ENCODE peak calls at places on chromosomes 12 and 14, in ten cellular contexts. M, S, O, W, V, D, I, R, P and C are unnamed samples.

GRCh38 chr12:104334581-104334980 is 31.0 kb downstream of the EID3 start:
- DNase-seq in M (no peak), S (no peak), O (no peak), W (no peak), V (no peak), D (no peak), I (no peak), R (no peak), P (no peak), C (no peak)

GRCh38 chr12:107131832-107132616 is 38.7 kb upstream of the CRY1 start:
- DNase-seq in M (no peak), S (peak), O (no peak), W (peak), V (peak), D (no peak), I (peak), R (no peak), P (no peak), C (no peak)

GRCh38 chr12:51023625-51024395 is 2.4 kb downstream of the SLC11A2 start:
- DNase-seq in M (no peak), S (no peak), O (no peak), W (no peak), V (no peak), D (no peak), I (no peak), R (no peak), P (no peak), C (no peak)

GRCh38 chr12:122834229-122834920 is 882 bp upstream of the HIP1R start:
- DNase-seq in M (no peak), S (peak), O (no peak), W (peak), V (peak), D (peak), I (peak), R (no peak), P (no peak), C (peak)

GRCh38 chr12:85720308-85721033 is 115.7 kb downstream of the RASSF9 start:
- DNase-seq in M (no peak), S (no peak), O (no peak), W (no peak), V (no peak), D (no peak), I (no peak), R (no peak), P (no peak), C (no peak)

GRCh38 chr12:96811083-96811482 is 96.0 kb upstream of the NEDD1 start:
- DNase-seq in M (no peak), S (peak), O (no peak), W (peak), V (peak), D (no peak), I (no peak), R (no peak), P (no peak), C (no peak)

GRCh38 chr14:58587271-58587670 is 50.5 kb upstream of the DACT1 start:
- DNase-seq in M (peak), S (no peak), O (no peak), W (no peak), V (no peak), D (no peak), I (no peak), R (no peak), P (no peak), C (no peak)

GRCh38 chr12:106918746-106919145 is 37.0 kb upstream of the TMEM263 start:
- DNase-seq in M (no peak), S (no peak), O (no peak), W (peak), V (peak), D (no peak), I (no peak), R (no peak), P (no peak), C (no peak)

GRCh38 chr12:131963381-131963780 is 13.6 kb downstream of the EP400 start:
- DNase-seq in M (no peak), S (no peak), O (no peak), W (no peak), V (no peak), D (peak), I (no peak), R (no peak), P (no peak), C (no peak)

GRCh38 chr14:99579903-99580570 is 24.0 kb downstream of the CCDC85C start:
- DNase-seq in M (no peak), S (peak), O (no peak), W (peak), V (no peak), D (no peak), I (peak), R (no peak), P (no peak), C (peak)

GRCh38 chr12:106953352-106954260 is 2.1 kb upstream of the TMEM263 start:
- DNase-seq in M (no peak), S (no peak), O (no peak), W (no peak), V (no peak), D (no peak), I (no peak), R (no peak), P (peak), C (no peak)

GRCh38 chr12:12336049-12336411 is 14.0 kb downstream of the MANSC1 start:
- DNase-seq in M (no peak), S (no peak), O (no peak), W (no peak), V (no peak), D (no peak), I (peak), R (no peak), P (no peak), C (peak)

GRCh38 chr14:76381817-76382494 is 6.0 kb downstream of the ESRRB start:
- DNase-seq in M (no peak), S (no peak), O (no peak), W (no peak), V (no peak), D (no peak), I (no peak), R (no peak), P (no peak), C (no peak)

GRCh38 chr14:76376878-76377523 is 1.1 kb downstream of the ESRRB start:
- DNase-seq in M (no peak), S (no peak), O (no peak), W (no peak), V (no peak), D (no peak), I (no peak), R (no peak), P (no peak), C (no peak)

GRCh38 chr14:76377675-76378074 is 1.7 kb downstream of the ESRRB start:
- DNase-seq in M (no peak), S (no peak), O (no peak), W (no peak), V (no peak), D (no peak), I (no peak), R (no peak), P (no peak), C (no peak)

GRCh38 chr14:76382495-76382832 is 6.5 kb downstream of the ESRRB start:
- DNase-seq in M (no peak), S (no peak), O (no peak), W (no peak), V (no peak), D (no peak), I (no peak), R (no peak), P (no peak), C (no peak)

GRCh38 chr14:76380991-76381390 is 5.1 kb downstream of the ESRRB start:
- DNase-seq in M (no peak), S (no peak), O (no peak), W (no peak), V (no peak), D (no peak), I (no peak), R (no peak), P (no peak), C (no peak)
- TF ChIP-seq POLR2A in M (no peak), S (no peak), O (no peak), W (no peak), V (no peak), D (no peak), I (no peak), R (no peak), P (no peak), C (no peak)

DNA sequence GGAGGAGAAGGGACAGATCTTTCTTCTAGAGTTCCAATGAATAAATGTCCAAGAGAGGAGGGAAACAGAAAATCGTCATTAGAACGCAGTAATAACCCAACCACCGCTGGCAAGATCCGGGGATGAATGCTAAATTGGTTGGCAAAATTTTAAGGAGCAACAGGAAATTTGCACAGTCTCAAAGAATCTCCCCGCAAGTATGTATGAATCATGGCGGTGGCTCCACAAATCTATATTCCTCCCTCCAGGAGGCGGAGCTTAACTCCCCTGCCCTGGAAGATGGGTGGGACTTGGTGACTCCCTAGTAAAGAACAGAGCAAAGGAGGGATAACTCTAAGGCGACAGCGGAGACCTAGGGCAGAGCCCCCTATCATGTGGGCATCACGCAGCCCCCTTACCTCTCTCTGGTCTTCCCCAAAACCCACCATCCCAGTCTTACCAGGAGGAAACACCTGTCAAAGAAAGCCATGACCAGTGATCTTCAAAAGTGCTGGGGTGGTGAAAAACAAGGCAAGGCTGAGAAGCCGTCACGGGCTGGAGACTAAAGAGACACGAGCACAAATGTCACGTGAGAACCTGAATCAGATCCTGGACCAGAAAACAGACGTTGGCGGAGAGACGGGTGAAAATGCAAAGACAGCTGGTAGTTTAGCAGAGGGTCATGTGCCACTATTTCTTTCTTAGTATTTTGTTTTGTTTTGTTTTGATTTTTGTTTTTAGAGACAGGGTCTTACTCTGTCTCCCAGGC is 125.8 kb downstream of the NCOR2 start:
- DNase-seq in M (no peak), S (peak), O (no peak), W (no peak), V (no peak), D (no peak), I (no peak), R (no peak), P (no peak), C (no peak)
- TF ChIP-seq POLR2A in M (no peak), S (no peak), O (no peak), W (no peak), V (no peak), D (no peak), I (no peak), R (no peak), P (no peak), C (no peak)

GRCh38 chr12:6872073-6873048 is 742 bp downstream of the SPSB2 start:
- DNase-seq in M (no peak), S (peak), O (peak), W (peak), V (peak), D (peak), I (peak), R (peak), P (peak), C (peak)

GRCh38 chr12:6869049-6870021 is 2.0 kb downstream of the TPI1 start:
- DNase-seq in M (peak), S (peak), O (peak), W (peak), V (peak), D (peak), I (peak), R (peak), P (peak), C (peak)

GRCh38 chr12:6871052-6871957 is 1.8 kb downstream of the SPSB2 start:
- DNase-seq in M (no peak), S (peak), O (no peak), W (peak), V (peak), D (no peak), I (no peak), R (no peak), P (no peak), C (peak)

GRCh38 chr12:6868211-6869048 is 1.1 kb downstream of the TPI1 start:
- DNase-seq in M (no peak), S (no peak), O (no peak), W (no peak), V (peak), D (no peak), I (no peak), R (no peak), P (no peak), C (no peak)

GRCh38 chr12:6873094-6874006 is at the start of gene SPSB2:
- DNase-seq in M (peak), S (peak), O (peak), W (peak), V (peak), D (peak), I (peak), R (peak), P (peak), C (peak)
- TF ChIP-seq POLR2A in M (peak), S (peak), O (peak), W (peak), V (peak), D (no peak), I (peak), R (peak), P (peak), C (no peak)

GRCh38 chr14:75425443-75425842 is 2.4 kb upstream of the JDP2 start:
- DNase-seq in M (no peak), S (no peak), O (no peak), W (no peak), V (no peak), D (no peak), I (no peak), R (no peak), P (no peak), C (no peak)

GRCh38 chr14:75427482-75428229 is at the start of gene JDP2:
- DNase-seq in M (peak), S (peak), O (peak), W (peak), V (peak), D (peak), I (peak), R (peak), P (peak), C (peak)

GRCh38 chr14:75427126-75427481 is 718 bp upstream of the JDP2 start:
- DNase-seq in M (no peak), S (no peak), O (no peak), W (no peak), V (no peak), D (no peak), I (no peak), R (no peak), P (no peak), C (no peak)

GRCh38 chr14:75428230-75429104 is 645 bp downstream of the JDP2 start:
- DNase-seq in M (no peak), S (peak), O (peak), W (no peak), V (peak), D (no peak), I (peak), R (peak), P (peak), C (peak)

GRCh38 chr14:75426332-75427125 is 1.3 kb upstream of the JDP2 start:
- DNase-seq in M (no peak), S (no peak), O (no peak), W (no peak), V (peak), D (no peak), I (no peak), R (no peak), P (no peak), C (no peak)
- TF ChIP-seq POLR2A in M (no peak), S (no peak), O (no peak), W (no peak), V (no peak), D (no peak), I (no peak), R (no peak), P (no peak), C (no peak)

DNA sequence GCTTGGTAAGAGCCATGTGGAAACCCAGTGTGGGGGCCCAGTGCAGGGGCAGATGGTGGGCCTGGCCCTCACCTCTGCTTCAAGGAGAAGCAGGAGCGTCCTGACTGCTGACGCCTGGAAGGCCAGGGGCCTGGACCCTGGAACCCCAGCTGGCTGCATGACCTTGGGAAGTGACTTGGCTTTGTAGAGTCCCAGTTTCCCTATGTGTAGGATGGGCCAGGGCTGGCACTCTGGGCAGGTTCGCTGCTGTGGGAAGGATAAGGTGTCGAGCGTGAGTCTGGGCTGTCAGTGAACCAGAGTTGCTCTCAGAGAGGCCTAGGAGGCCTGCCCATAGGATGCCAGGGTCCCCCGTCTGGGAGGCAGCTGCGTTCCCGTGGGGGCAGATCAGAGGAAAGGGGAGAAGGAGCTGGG is 43.2 kb downstream of the TRAFD1 start:
- DNase-seq in M (no peak), S (no peak), O (no peak), W (no peak), V (no peak), D (no peak), I (no peak), R (peak), P (no peak), C (no peak)
- TF ChIP-seq POLR2A in M (no peak), S (no peak), O (no peak), W (no peak), V (no peak), D (no peak), I (no peak), R (no peak), P (no peak), C (no peak)

GRCh38 chr14:81161749-81162148 is 59.0 kb downstream of the GTF2A1 start:
- DNase-seq in M (no peak), S (no peak), O (no peak), W (no peak), V (no peak), D (no peak), I (no peak), R (no peak), P (no peak), C (no peak)

GRCh38 chr14:81166126-81166525 is 54.6 kb downstream of the GTF2A1 start:
- DNase-seq in M (no peak), S (no peak), O (no peak), W (no peak), V (no peak), D (no peak), I (no peak), R (no peak), P (no peak), C (no peak)

GRCh38 chr14:81164167-81164774 is 56.5 kb downstream of the GTF2A1 start:
- DNase-seq in M (no peak), S (peak), O (peak), W (peak), V (peak), D (no peak), I (peak), R (no peak), P (peak), C (peak)

GRCh38 chr14:81162941-81163340 is 57.8 kb downstream of the GTF2A1 start:
- DNase-seq in M (no peak), S (no peak), O (no peak), W (peak), V (peak), D (no peak), I (no peak), R (no peak), P (no peak), C (no peak)

GRCh38 chr14:81165188-81165587 is 55.6 kb downstream of the GTF2A1 start:
- DNase-seq in M (no peak), S (no peak), O (no peak), W (no peak), V (peak), D (no peak), I (no peak), R (no peak), P (no peak), C (no peak)
- TF ChIP-seq POLR2A in M (no peak), S (no peak), O (no peak), W (no peak), V (no peak), D (no peak), I (no peak), R (no peak), P (no peak), C (no peak)